ENCODE peak calls at places on chromosomes 2 and 18, in nine cellular contexts. One of them, this sample, is unnamed.

GRCh38 chr2:12923907-12924610 is 207.3 kb downstream of the TRIB2 start:
- DNase-seq in dorsolateral prefrontal cortex: no peak
- DNase-seq in NCI-H774: no peak
- DNase-seq in LHCN-M2: no peak
- DNase-seq in PC-3: peak
- DNase-seq in AG20443: peak
- DNase-seq in kidney epithelial cell: no peak
- DNase-seq in RWPE1: no peak
- DNase-seq in LNCaP clone FGC: no peak
- DNase-seq in this sample: no peak

GRCh38 chr18:55650363-55650870 is 62.4 kb upstream of the TCF4 start:
- DNase-seq in NCI-H774: no peak
- DNase-seq in kidney epithelial cell: no peak
- DNase-seq in PC-3: no peak
- DNase-seq in dorsolateral prefrontal cortex: no peak
- DNase-seq in LNCaP clone FGC: no peak
- DNase-seq in LHCN-M2: peak
- DNase-seq in AG20443: peak
- DNase-seq in RWPE1: peak
- DNase-seq in this sample: peak

GRCh38 chr18:8056723-8057122 is 489.6 kb downstream of the PTPRM start:
- DNase-seq in dorsolateral prefrontal cortex: no peak
- DNase-seq in LHCN-M2: no peak
- DNase-seq in RWPE1: no peak
- DNase-seq in NCI-H774: no peak
- DNase-seq in LNCaP clone FGC: no peak
- DNase-seq in kidney epithelial cell: no peak
- DNase-seq in PC-3: peak
- DNase-seq in AG20443: no peak
- DNase-seq in this sample: no peak

GRCh38 chr2:4130651-4131050 is 427.3 kb downstream of the DCDC2C start:
- DNase-seq in RWPE1: no peak
- DNase-seq in LHCN-M2: no peak
- DNase-seq in dorsolateral prefrontal cortex: no peak
- DNase-seq in AG20443: no peak
- DNase-seq in LNCaP clone FGC: no peak
- DNase-seq in PC-3: no peak
- DNase-seq in NCI-H774: no peak
- DNase-seq in kidney epithelial cell: no peak
- DNase-seq in this sample: no peak

GRCh38 chr18:48795696-48796095 is 155.1 kb downstream of the SMAD7 start:
- DNase-seq in PC-3: no peak
- DNase-seq in RWPE1: no peak
- DNase-seq in NCI-H774: no peak
- DNase-seq in LHCN-M2: no peak
- DNase-seq in AG20443: no peak
- DNase-seq in dorsolateral prefrontal cortex: no peak
- DNase-seq in kidney epithelial cell: no peak
- DNase-seq in LNCaP clone FGC: no peak
- DNase-seq in this sample: no peak

GRCh38 chr2:202208526-202208925 is 29.9 kb downstream of the SUMO1 start:
- DNase-seq in NCI-H774: no peak
- DNase-seq in LHCN-M2: no peak
- DNase-seq in kidney epithelial cell: no peak
- DNase-seq in RWPE1: no peak
- DNase-seq in AG20443: no peak
- DNase-seq in PC-3: no peak
- DNase-seq in LNCaP clone FGC: no peak
- DNase-seq in dorsolateral prefrontal cortex: no peak
- DNase-seq in this sample: no peak

GRCh38 chr2:140882671-140883620 is 1247.9 kb downstream of the LRP1B start:
- DNase-seq in PC-3: no peak
- DNase-seq in dorsolateral prefrontal cortex: no peak
- DNase-seq in kidney epithelial cell: no peak
- DNase-seq in NCI-H774: no peak
- DNase-seq in LHCN-M2: no peak
- DNase-seq in LNCaP clone FGC: no peak
- DNase-seq in RWPE1: no peak
- DNase-seq in AG20443: no peak
- DNase-seq in this sample: no peak

GRCh38 chr18:59700535-59700967 is 3.3 kb upstream of the CCBE1 start:
- DNase-seq in RWPE1: no peak
- DNase-seq in AG20443: no peak
- DNase-seq in kidney epithelial cell: no peak
- DNase-seq in LHCN-M2: no peak
- DNase-seq in LNCaP clone FGC: no peak
- DNase-seq in dorsolateral prefrontal cortex: no peak
- DNase-seq in NCI-H774: peak
- DNase-seq in PC-3: no peak
- DNase-seq in this sample: no peak

GRCh38 chr2:195482050-195482449 is 175.0 kb upstream of the SLC39A10 start:
- DNase-seq in LHCN-M2: no peak
- DNase-seq in PC-3: no peak
- DNase-seq in kidney epithelial cell: no peak
- DNase-seq in NCI-H774: no peak
- DNase-seq in LNCaP clone FGC: no peak
- DNase-seq in AG20443: no peak
- DNase-seq in RWPE1: no peak
- DNase-seq in dorsolateral prefrontal cortex: no peak
- DNase-seq in this sample: no peak

GRCh38 chr2:171702781-171703556 is 15.7 kb downstream of the DYNC1I2 start:
- DNase-seq in kidney epithelial cell: no peak
- DNase-seq in PC-3: no peak
- DNase-seq in RWPE1: no peak
- DNase-seq in LHCN-M2: peak
- DNase-seq in NCI-H774: no peak
- DNase-seq in AG20443: peak
- DNase-seq in dorsolateral prefrontal cortex: no peak
- DNase-seq in LNCaP clone FGC: no peak
- DNase-seq in this sample: no peak

GRCh38 chr18:68436485-68436884 is 278.4 kb downstream of the TMX3 start:
- DNase-seq in PC-3: peak
- DNase-seq in LHCN-M2: peak
- DNase-seq in NCI-H774: no peak
- DNase-seq in LNCaP clone FGC: no peak
- DNase-seq in kidney epithelial cell: no peak
- DNase-seq in AG20443: peak
- DNase-seq in RWPE1: peak
- DNase-seq in dorsolateral prefrontal cortex: no peak
- DNase-seq in this sample: peak

GRCh38 chr2:40148344-40148743 is 303.5 kb downstream of the SLC8A1 start:
- DNase-seq in AG20443: no peak
- DNase-seq in LHCN-M2: no peak
- DNase-seq in PC-3: no peak
- DNase-seq in dorsolateral prefrontal cortex: no peak
- DNase-seq in kidney epithelial cell: no peak
- DNase-seq in RWPE1: no peak
- DNase-seq in LNCaP clone FGC: no peak
- DNase-seq in NCI-H774: no peak
- DNase-seq in this sample: no peak

GRCh38 chr2:216830346-216830745 is 29.5 kb downstream of the TNP1 start:
- DNase-seq in LHCN-M2: no peak
- DNase-seq in PC-3: no peak
- DNase-seq in RWPE1: no peak
- DNase-seq in kidney epithelial cell: no peak
- DNase-seq in LNCaP clone FGC: no peak
- DNase-seq in NCI-H774: peak
- DNase-seq in dorsolateral prefrontal cortex: no peak
- DNase-seq in AG20443: no peak
- DNase-seq in this sample: no peak

GRCh38 chr2:88865801-88866353 is 174.4 kb downstream of the RPIA start:
- DNase-seq in LHCN-M2: no peak
- DNase-seq in AG20443: no peak
- DNase-seq in kidney epithelial cell: no peak
- DNase-seq in PC-3: no peak
- DNase-seq in NCI-H774: no peak
- DNase-seq in dorsolateral prefrontal cortex: no peak
- DNase-seq in LNCaP clone FGC: no peak
- DNase-seq in RWPE1: no peak
- DNase-seq in this sample: no peak

GRCh38 chr2:949894-950626 is 589 bp upstream of the SNTG2 start:
- DNase-seq in NCI-H774: no peak
- DNase-seq in RWPE1: no peak
- DNase-seq in LHCN-M2: no peak
- DNase-seq in dorsolateral prefrontal cortex: no peak
- DNase-seq in kidney epithelial cell: no peak
- DNase-seq in LNCaP clone FGC: no peak
- DNase-seq in AG20443: no peak
- DNase-seq in PC-3: no peak
- DNase-seq in this sample: no peak

GRCh38 chr18:36850527-36851201 is 21.7 kb downstream of the KIAA1328 start:
- DNase-seq in NCI-H774: no peak
- DNase-seq in dorsolateral prefrontal cortex: no peak
- DNase-seq in AG20443: peak
- DNase-seq in PC-3: peak
- DNase-seq in LHCN-M2: peak
- DNase-seq in RWPE1: peak
- DNase-seq in LNCaP clone FGC: no peak
- DNase-seq in kidney epithelial cell: peak
- DNase-seq in this sample: peak

GRCh38 chr18:3902676-3903075 is 452.7 kb downstream of the TGIF1 start:
- DNase-seq in LHCN-M2: no peak
- DNase-seq in AG20443: no peak
- DNase-seq in NCI-H774: no peak
- DNase-seq in LNCaP clone FGC: no peak
- DNase-seq in kidney epithelial cell: no peak
- DNase-seq in PC-3: no peak
- DNase-seq in RWPE1: no peak
- DNase-seq in dorsolateral prefrontal cortex: no peak
- DNase-seq in this sample: no peak

GRCh38 chr2:72973566-72974435 is 56.5 kb downstream of the EMX1 start:
- DNase-seq in RWPE1: peak
- DNase-seq in PC-3: peak
- DNase-seq in kidney epithelial cell: no peak
- DNase-seq in AG20443: peak
- DNase-seq in NCI-H774: no peak
- DNase-seq in LNCaP clone FGC: no peak
- DNase-seq in LHCN-M2: peak
- DNase-seq in dorsolateral prefrontal cortex: no peak
- DNase-seq in this sample: peak

GRCh38 chr18:60413944-60414547 is 41.5 kb upstream of the MC4R start:
- DNase-seq in kidney epithelial cell: no peak
- DNase-seq in NCI-H774: no peak
- DNase-seq in LNCaP clone FGC: no peak
- DNase-seq in RWPE1: no peak
- DNase-seq in AG20443: no peak
- DNase-seq in dorsolateral prefrontal cortex: no peak
- DNase-seq in PC-3: peak
- DNase-seq in LHCN-M2: peak
- DNase-seq in this sample: peak

GRCh38 chr2:174461221-174461620 is 25.6 kb downstream of the GPR155 start:
- DNase-seq in LNCaP clone FGC: no peak
- DNase-seq in NCI-H774: no peak
- DNase-seq in PC-3: no peak
- DNase-seq in dorsolateral prefrontal cortex: no peak
- DNase-seq in RWPE1: no peak
- DNase-seq in kidney epithelial cell: no peak
- DNase-seq in AG20443: no peak
- DNase-seq in LHCN-M2: peak
- DNase-seq in this sample: peak

GRCh38 chr2:121596221-121597080 is 52.8 kb downstream of the CLASP1 start:
- DNase-seq in kidney epithelial cell: peak
- DNase-seq in LNCaP clone FGC: peak
- DNase-seq in PC-3: peak
- DNase-seq in dorsolateral prefrontal cortex: no peak
- DNase-seq in LHCN-M2: peak
- DNase-seq in NCI-H774: no peak
- DNase-seq in RWPE1: peak
- DNase-seq in AG20443: peak
- DNase-seq in this sample: peak

GRCh38 chr2:10522726-10523405 is 74.7 kb upstream of the ODC1 start:
- DNase-seq in PC-3: no peak
- DNase-seq in AG20443: no peak
- DNase-seq in kidney epithelial cell: no peak
- DNase-seq in dorsolateral prefrontal cortex: no peak
- DNase-seq in RWPE1: no peak
- DNase-seq in NCI-H774: no peak
- DNase-seq in LHCN-M2: no peak
- DNase-seq in LNCaP clone FGC: no peak
- DNase-seq in this sample: no peak

GRCh38 chr2:169827272-169828140 is at the start of gene UBR3:
- DNase-seq in LNCaP clone FGC: peak
- DNase-seq in AG20443: peak
- DNase-seq in RWPE1: peak
- DNase-seq in NCI-H774: peak
- DNase-seq in dorsolateral prefrontal cortex: peak
- DNase-seq in kidney epithelial cell: peak
- DNase-seq in LHCN-M2: peak
- DNase-seq in PC-3: peak
- DNase-seq in this sample: peak

GRCh38 chr2:231321556-231322334 is 73.8 kb upstream of the B3GNT7 start:
- DNase-seq in dorsolateral prefrontal cortex: no peak
- DNase-seq in PC-3: no peak
- DNase-seq in LNCaP clone FGC: no peak
- DNase-seq in kidney epithelial cell: no peak
- DNase-seq in LHCN-M2: no peak
- DNase-seq in NCI-H774: no peak
- DNase-seq in AG20443: no peak
- DNase-seq in RWPE1: no peak
- DNase-seq in this sample: no peak

GRCh38 chr2:135615404-135615803 is 84.1 kb downstream of the R3HDM1 start:
- DNase-seq in LHCN-M2: no peak
- DNase-seq in PC-3: no peak
- DNase-seq in AG20443: no peak
- DNase-seq in LNCaP clone FGC: no peak
- DNase-seq in RWPE1: no peak
- DNase-seq in dorsolateral prefrontal cortex: no peak
- DNase-seq in NCI-H774: no peak
- DNase-seq in kidney epithelial cell: peak
- DNase-seq in this sample: no peak

GRCh38 chr18:29373000-29373399 is 1196.1 kb upstream of the CDH2 start:
- DNase-seq in AG20443: no peak
- DNase-seq in RWPE1: no peak
- DNase-seq in kidney epithelial cell: no peak
- DNase-seq in LHCN-M2: no peak
- DNase-seq in dorsolateral prefrontal cortex: no peak
- DNase-seq in NCI-H774: no peak
- DNase-seq in PC-3: no peak
- DNase-seq in LNCaP clone FGC: no peak
- DNase-seq in this sample: no peak

GRCh38 chr2:174789001-174789400 is 24.7 kb upstream of the CHRNA1 start:
- DNase-seq in kidney epithelial cell: no peak
- DNase-seq in dorsolateral prefrontal cortex: no peak
- DNase-seq in AG20443: no peak
- DNase-seq in NCI-H774: no peak
- DNase-seq in RWPE1: no peak
- DNase-seq in LHCN-M2: no peak
- DNase-seq in PC-3: no peak
- DNase-seq in LNCaP clone FGC: no peak
- DNase-seq in this sample: no peak

GRCh38 chr2:27496357-27497287 is at the start of gene GCKR:
- DNase-seq in kidney epithelial cell: no peak
- DNase-seq in RWPE1: no peak
- DNase-seq in PC-3: no peak
- DNase-seq in dorsolateral prefrontal cortex: no peak
- DNase-seq in LNCaP clone FGC: no peak
- DNase-seq in NCI-H774: no peak
- DNase-seq in AG20443: peak
- DNase-seq in LHCN-M2: peak
- DNase-seq in this sample: no peak

GRCh38 chr2:47652041-47652713 is 130.8 kb upstream of the MSH6 start:
- DNase-seq in RWPE1: no peak
- DNase-seq in LHCN-M2: no peak
- DNase-seq in PC-3: no peak
- DNase-seq in kidney epithelial cell: no peak
- DNase-seq in AG20443: no peak
- DNase-seq in dorsolateral prefrontal cortex: no peak
- DNase-seq in NCI-H774: no peak
- DNase-seq in LNCaP clone FGC: no peak
- DNase-seq in this sample: no peak

GRCh38 chr2:202186641-202187202 is 51.7 kb downstream of the SUMO1 start:
- DNase-seq in LHCN-M2: peak
- DNase-seq in LNCaP clone FGC: no peak
- DNase-seq in RWPE1: no peak
- DNase-seq in AG20443: no peak
- DNase-seq in NCI-H774: no peak
- DNase-seq in dorsolateral prefrontal cortex: no peak
- DNase-seq in kidney epithelial cell: no peak
- DNase-seq in PC-3: no peak
- DNase-seq in this sample: peak

GRCh38 chr2:16080516-16080915 is 140.2 kb downstream of the MYCN start:
- DNase-seq in LHCN-M2: no peak
- DNase-seq in LNCaP clone FGC: no peak
- DNase-seq in RWPE1: no peak
- DNase-seq in AG20443: no peak
- DNase-seq in NCI-H774: no peak
- DNase-seq in PC-3: no peak
- DNase-seq in kidney epithelial cell: no peak
- DNase-seq in dorsolateral prefrontal cortex: no peak
- DNase-seq in this sample: no peak